ENCODE peak calls at places on chromosomes 5 and 9, in ten cellular contexts. O is IMR-90, R is PC-3, S is neuronal stem cell, V is SK-N-SH, H is GM23248, L is A549, Y is endothelial cell of umbilical vein, W is H9, J is fibroblast of lung. X is an unnamed sample.
A peak's percentile ranks its signal among the peaks of the same experiment; 100 is the strongest.

GRCh38 chr9:5947912-5948311 is 57.2 kb downstream of the MLANA start:
- DNase-seq in J (no peak), L (no peak), W (no peak), Y (no peak), R (no peak), S (no peak), V (no peak), O (no peak), H (no peak), X (peak; percentile 41)

GRCh38 chr5:40797273-40798011 is 732 bp downstream of the PRKAA1 start:
- DNase-seq in L (peak; percentile 58), J (peak; percentile 75), Y (peak; percentile 83), R (peak; percentile 64), S (peak; percentile 46), H (peak; percentile 80), O (peak; percentile 58), W (no peak), V (peak; percentile 91), X (peak; percentile 76)

GRCh38 chr9:109012876-109013677 is at the start of gene CTNNAL1:
- DNase-seq in S (peak; percentile 87), R (peak; percentile 78), O (peak; percentile 81), H (peak; percentile 94), W (peak; percentile 98), L (peak; percentile 81), J (peak; percentile 85), Y (peak; percentile 92), V (peak; percentile 99), X (peak; percentile 89)

GRCh38 chr9:78439866-78440830 is 143.2 kb downstream of the PSAT1 start:
- DNase-seq in L (no peak), H (no peak), R (no peak), Y (no peak), O (no peak), V (peak; percentile 30), J (no peak), S (no peak), W (no peak), X (no peak)

GRCh38 chr5:109692852-109693251 is 3.1 kb downstream of the MAN2A1 start:
- DNase-seq in O (no peak), R (no peak), J (no peak), V (no peak), H (no peak), S (no peak), L (no peak), Y (no peak), W (no peak), X (peak; percentile 85)

GRCh38 chr5:178589180-178590140 is 733 bp downstream of the COL23A1 start:
- DNase-seq in J (peak; percentile 16), O (peak; percentile 11), R (no peak), H (peak; percentile 61), S (peak; percentile 41), V (peak; percentile 91), Y (peak; percentile 9), L (no peak), W (peak; percentile 45), X (no peak)

GRCh38 chr9:121537283-121537682 is 37.6 kb upstream of the GGTA1 start:
- DNase-seq in Y (no peak), R (no peak), O (no peak), S (no peak), V (no peak), W (no peak), L (no peak), J (no peak), H (no peak), X (no peak)

GRCh38 chr5:54090495-54091084 is 219.8 kb downstream of the ARL15 start:
- DNase-seq in W (no peak), R (peak; percentile 23), O (peak; percentile 85), H (peak; percentile 85), J (peak; percentile 72), L (peak; percentile 18), V (no peak), S (no peak), Y (peak; percentile 46), X (no peak)

GRCh38 chr5:62077823-62078550 is 228.0 kb upstream of the KIF2A start:
- DNase-seq in W (no peak), V (no peak), L (no peak), J (no peak), O (no peak), R (no peak), H (no peak), Y (no peak), S (no peak), X (no peak)

GRCh38 chr5:62083247-62083646 is 222.8 kb upstream of the KIF2A start:
- DNase-seq in H (no peak), J (no peak), O (no peak), S (no peak), Y (no peak), W (no peak), R (no peak), L (no peak), V (no peak), X (no peak)

GRCh38 chr5:62083661-62084060 is 222.3 kb upstream of the KIF2A start:
- DNase-seq in W (no peak), V (no peak), Y (no peak), H (no peak), S (no peak), O (no peak), J (no peak), R (peak; percentile 87), L (no peak), X (no peak)

GRCh38 chr5:62084391-62084790 is 221.6 kb upstream of the KIF2A start:
- DNase-seq in W (no peak), O (no peak), L (no peak), V (no peak), S (no peak), R (no peak), Y (no peak), J (no peak), H (no peak), X (no peak)

DNA sequence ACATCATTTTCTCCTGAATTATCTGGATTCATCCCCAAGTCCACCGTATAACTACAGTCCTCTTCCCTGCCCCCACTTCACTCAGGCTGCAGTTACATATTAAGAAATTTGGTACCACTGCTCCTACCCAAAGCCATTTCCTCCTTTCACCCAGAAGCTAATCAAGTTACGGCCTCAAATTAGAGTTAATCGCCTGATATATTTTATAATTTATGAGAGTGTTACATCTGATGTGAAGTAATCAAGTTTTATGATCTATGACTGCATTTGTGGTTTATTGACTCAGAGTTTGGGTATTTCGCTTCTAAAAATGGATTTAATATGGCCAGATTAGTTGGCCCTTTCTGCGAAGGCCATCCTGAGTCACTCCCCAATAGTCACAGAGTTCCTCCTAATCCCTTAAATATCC is 223.6 kb upstream of the KIF2A start:
- DNase-seq in J (peak; percentile 58), O (peak; percentile 16), W (no peak), S (no peak), R (peak; percentile 85), L (no peak), V (peak; percentile 28), H (peak; percentile 79), Y (no peak), X (no peak)
- H3K4me2 ChIP-seq in J (peak overlapping the region; percentile 33), O (no peak overlapping the region), W (no peak overlapping the region), S (no peak overlapping the region), R (peak overlapping the region; percentile 75), L (no peak overlapping the region), V (peak overlapping the region; percentile 22), H (peak overlapping the region; percentile 29), Y (no peak overlapping the region), X (no peak overlapping the region)

GRCh38 chr9:21901538-21901937 is 92.7 kb downstream of the CDKN2A start:
- DNase-seq in H (no peak), J (no peak), O (no peak), L (no peak), W (no peak), V (no peak), Y (no peak), S (no peak), R (no peak), X (no peak)

GRCh38 chr9:21904776-21905175 is 89.4 kb downstream of the CDKN2A start:
- DNase-seq in L (no peak), V (no peak), J (no peak), R (peak; percentile 13), S (no peak), W (no peak), H (no peak), O (no peak), Y (no peak), X (no peak)

GRCh38 chr9:21904371-21904770 is 89.8 kb downstream of the CDKN2A start:
- DNase-seq in O (peak; percentile 63), H (peak; percentile 54), Y (peak; percentile 41), L (no peak), J (no peak), R (no peak), V (no peak), S (no peak), W (no peak), X (no peak)

GRCh38 chr9:21903380-21903965 is 90.7 kb downstream of the CDKN2A start:
- DNase-seq in S (no peak), H (no peak), Y (no peak), L (no peak), V (no peak), R (no peak), O (no peak), J (no peak), W (no peak), X (no peak)

GRCh38 chr9:21902112-21902511 is 92.1 kb downstream of the CDKN2A start:
- DNase-seq in Y (peak; percentile 25), R (peak; percentile 6), J (no peak), H (no peak), O (peak; percentile 25), S (no peak), W (no peak), L (no peak), V (no peak), X (no peak)
- H3K4me2 ChIP-seq in Y (no peak overlapping the region), R (no peak overlapping the region), J (no peak overlapping the region), H (no peak overlapping the region), O (no peak overlapping the region), S (no peak overlapping the region), W (no peak overlapping the region), L (no peak overlapping the region), V (no peak overlapping the region), X (no peak overlapping the region)

GRCh38 chr5:35002459-35002858 is 45.3 kb downstream of the AGXT2 start:
- DNase-seq in H (no peak), R (no peak), L (no peak), S (no peak), O (no peak), W (no peak), V (no peak), Y (no peak), J (no peak), X (no peak)

GRCh38 chr5:35004200-35004599 is 43.5 kb downstream of the AGXT2 start:
- DNase-seq in L (no peak), J (no peak), S (no peak), W (peak; percentile 52), Y (no peak), R (no peak), O (no peak), H (no peak), V (no peak), X (no peak)

GRCh38 chr5:34998058-34998789 is 49.5 kb downstream of the AGXT2 start:
- DNase-seq in Y (no peak), J (peak; percentile 65), V (no peak), S (no peak), L (no peak), H (peak; percentile 82), O (peak; percentile 66), R (peak; percentile 11), W (no peak), X (no peak)

GRCh38 chr5:35001842-35002241 is 45.9 kb downstream of the AGXT2 start:
- DNase-seq in R (no peak), L (no peak), V (no peak), W (no peak), Y (no peak), H (no peak), S (no peak), J (no peak), O (no peak), X (peak; percentile 25)

DNA sequence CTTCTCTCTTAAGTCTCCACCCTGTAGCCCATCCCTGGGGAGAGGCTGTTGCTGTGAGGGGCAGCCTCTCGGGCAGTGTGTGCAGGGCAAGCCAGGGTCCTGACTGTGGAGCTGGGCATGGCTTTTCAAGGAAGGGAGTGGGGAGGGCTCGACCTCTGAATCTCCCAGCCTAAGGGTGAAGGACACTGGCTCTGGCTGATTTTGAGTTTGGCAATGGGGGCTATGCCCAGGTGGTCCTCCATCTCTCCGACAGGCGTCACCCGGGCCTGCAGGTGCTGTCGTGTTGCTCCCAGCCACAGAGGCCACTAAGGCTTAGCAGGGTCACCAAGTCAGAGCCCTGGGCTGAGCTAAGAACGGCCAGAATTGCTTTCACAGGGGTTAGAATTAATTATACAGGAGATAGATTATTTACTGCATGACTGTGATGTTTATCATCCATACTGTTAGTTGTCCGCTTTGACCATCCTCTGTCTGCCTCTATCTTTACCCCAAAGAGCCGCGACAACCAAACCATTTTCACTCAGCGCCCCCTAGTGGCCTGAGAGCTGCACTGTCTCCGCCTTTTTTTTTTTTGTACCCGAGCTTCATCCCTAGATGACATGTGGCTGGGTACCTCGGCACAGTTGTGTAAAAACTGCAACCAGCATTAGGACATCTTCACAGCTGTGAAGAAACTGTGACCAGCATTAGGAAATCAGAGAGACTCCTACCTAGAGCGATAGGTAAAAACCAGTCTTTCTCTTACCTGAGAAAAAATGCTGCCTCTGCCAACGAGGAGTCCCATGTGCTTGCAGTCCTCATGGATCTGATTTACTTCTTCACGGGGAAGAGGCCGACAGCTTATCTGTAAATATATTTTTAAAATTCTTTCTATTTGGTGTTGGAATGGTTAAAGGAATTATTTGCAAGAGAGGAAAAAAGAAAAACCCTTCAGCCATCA is 44.5 kb downstream of the AGXT2 start:
- DNase-seq in J (peak; percentile 59), H (peak; percentile 64), W (peak; percentile 71), R (peak; percentile 77), Y (peak; percentile 55), O (peak; percentile 46), L (peak; percentile 66), V (peak; percentile 69), S (peak; percentile 65), X (peak; percentile 73)
- H3K4me2 ChIP-seq in J (no peak overlapping the region), H (peak overlapping the region; percentile 33), W (no peak overlapping the region), R (peak overlapping the region; percentile 52), Y (no peak overlapping the region), O (peak overlapping the region; percentile 7), L (peak overlapping the region; percentile 67), V (no peak overlapping the region), S (no peak overlapping the region), X (no peak overlapping the region)

GRCh38 chr5:134240421-134240962 is 14.6 kb upstream of the PPP2CA start:
- DNase-seq in L (no peak), Y (no peak), O (peak; percentile 90), R (peak; percentile 48), V (peak; percentile 24), W (no peak), J (peak; percentile 86), S (no peak), H (peak; percentile 45), X (no peak)
- H3K4me2 ChIP-seq in L (peak overlapping the region; percentile 69), Y (no peak overlapping the region), O (peak overlapping the region; percentile 89), R (peak overlapping the region; percentile 47), V (no peak overlapping the region), W (no peak overlapping the region), J (no peak overlapping the region), S (no peak overlapping the region), H (no peak overlapping the region), X (no peak overlapping the region)